ENCODE peak calls at places on chromosomes 12 and 14, in four cellular contexts. One of them, this sample, is unnamed.

GRCh38 chr14:95695913-95696312 is 9.7 kb downstream of the TCL1B start:
- DNase-seq in hypothalamus: no peak
- DNase-seq in Ammon's horn: no peak
- DNase-seq in aorta: no peak
- DNase-seq in this sample: no peak

GRCh38 chr14:54654600-54654999 is 87.7 kb downstream of the SAMD4A start:
- DNase-seq in aorta: no peak
- DNase-seq in Ammon's horn: no peak
- DNase-seq in hypothalamus: no peak
- DNase-seq in this sample: no peak

GRCh38 chr12:32947203-32947795 is 50.7 kb upstream of the PKP2 start:
- DNase-seq in hypothalamus: no peak
- DNase-seq in aorta: no peak
- DNase-seq in Ammon's horn: peak; percentile 59
- DNase-seq in this sample: no peak

GRCh38 chr14:67411820-67412421 is at the start of gene PLEK2:
- DNase-seq in Ammon's horn: no peak
- DNase-seq in hypothalamus: no peak
- DNase-seq in aorta: peak; percentile 72
- DNase-seq in this sample: peak; percentile 64

GRCh38 chr12:126342866-126343265 is 1277.6 kb downstream of the AACS start:
- DNase-seq in hypothalamus: no peak
- DNase-seq in aorta: no peak
- DNase-seq in Ammon's horn: no peak
- DNase-seq in this sample: no peak

GRCh38 chr12:19140381-19141236 is 11.1 kb downstream of the PLEKHA5 start:
- DNase-seq in hypothalamus: no peak
- DNase-seq in Ammon's horn: no peak
- DNase-seq in aorta: no peak
- DNase-seq in this sample: no peak

GRCh38 chr12:50642035-50642451 is 121.9 kb upstream of the ATF1 start:
- DNase-seq in Ammon's horn: peak; percentile 41
- DNase-seq in hypothalamus: no peak
- DNase-seq in aorta: no peak
- DNase-seq in this sample: no peak

GRCh38 chr12:124151583-124151982 is 143.3 kb upstream of the RFLNA start:
- DNase-seq in Ammon's horn: no peak
- DNase-seq in hypothalamus: no peak
- DNase-seq in aorta: no peak
- DNase-seq in this sample: no peak

GRCh38 chr12:24172773-24173447 is 223.4 kb upstream of the SOX5 start:
- DNase-seq in aorta: no peak
- DNase-seq in Ammon's horn: no peak
- DNase-seq in hypothalamus: no peak
- DNase-seq in this sample: no peak

GRCh38 chr12:131459666-131460365 is 251.1 kb upstream of the SFSWAP start:
- DNase-seq in Ammon's horn: no peak
- DNase-seq in aorta: no peak
- DNase-seq in hypothalamus: no peak
- DNase-seq in this sample: no peak

GRCh38 chr14:50036637-50037036 is 79.7 kb downstream of the VCPKMT start:
- DNase-seq in hypothalamus: no peak
- DNase-seq in aorta: no peak
- DNase-seq in Ammon's horn: no peak
- DNase-seq in this sample: no peak

GRCh38 chr14:92321701-92322100 is 1.3 kb upstream of the SLC24A4 start:
- DNase-seq in Ammon's horn: no peak
- DNase-seq in hypothalamus: no peak
- DNase-seq in aorta: no peak
- DNase-seq in this sample: no peak

GRCh38 chr14:89502966-89503365 is 85.9 kb upstream of the FOXN3 start:
- DNase-seq in hypothalamus: no peak
- DNase-seq in Ammon's horn: no peak
- DNase-seq in aorta: no peak
- DNase-seq in this sample: no peak

GRCh38 chr12:94481734-94482133 is 22.1 kb upstream of the CEP83 start:
- DNase-seq in Ammon's horn: no peak
- DNase-seq in aorta: no peak
- DNase-seq in hypothalamus: no peak
- DNase-seq in this sample: no peak

GRCh38 chr14:87967496-87967895 is 25.5 kb downstream of the GALC start:
- DNase-seq in aorta: no peak
- DNase-seq in hypothalamus: no peak
- DNase-seq in Ammon's horn: no peak
- DNase-seq in this sample: no peak

This sample was measured in CD4-positive, alpha-beta memory T cell.